ENCODE peak calls at places on chromosomes 3 and 15, in five cellular contexts. S, U, I, D and Y are unnamed samples.

GRCh38 chr15:57296473-57297162 is 79.7 kb upstream of the CGNL1 start:
- DNase-seq in U (no peak), D (no peak), I (no peak), S (no peak), Y (no peak)

GRCh38 chr3:125175321-125176078 is 37.0 kb downstream of the SLC12A8 start:
- DNase-seq in U (no peak), I (no peak), S (no peak), D (no peak), Y (no peak)

GRCh38 chr3:5400959-5401358 is 213.5 kb downstream of the EDEM1 start:
- DNase-seq in I (no peak), U (no peak), D (no peak), S (no peak), Y (no peak)

GRCh38 chr15:41489641-41490040 is 4.0 kb upstream of the ITPKA start:
- DNase-seq in D (no peak), S (no peak), U (no peak), I (no peak), Y (no peak)

GRCh38 chr3:28982906-28983305 is 298.0 kb upstream of the RBMS3 start:
- DNase-seq in D (no peak), U (no peak), I (no peak), S (no peak), Y (no peak)

GRCh38 chr15:29613951-29614382 is 208.3 kb downstream of the TJP1 start:
- DNase-seq in D (no peak), U (peak), I (no peak), S (no peak), Y (no peak)

GRCh38 chr15:28456476-28457395 is 76.0 kb downstream of the GOLGA8G start:
- DNase-seq in S (no peak), I (no peak), U (no peak), D (peak), Y (peak)

GRCh38 chr3:11953350-11953749 is 50.8 kb upstream of the SYN2 start:
- DNase-seq in S (peak), U (no peak), D (no peak), I (no peak), Y (no peak)

GRCh38 chr3:62558549-62559112 is 185.3 kb upstream of the FEZF2 start:
- DNase-seq in D (no peak), U (peak), I (no peak), S (peak), Y (no peak)

GRCh38 chr3:69893274-69893673 is 106.3 kb upstream of the SAMMSON start:
- DNase-seq in S (no peak), I (no peak), U (no peak), D (no peak), Y (no peak)